ENCODE peak calls at places on chromosomes 6 and 20, in six cellular contexts. B is HT1080, O is Calu3, N is foreskin fibroblast, R is KBM-7, U is mesenteric fat pad. A is an unnamed sample.

GRCh38 chr6:79874531-79875132 is 72.7 kb downstream of the ELOVL4 start:
- DNase-seq in B (no peak), O (no peak), N (no peak), R (no peak), U (no peak), A (peak; percentile 9)

GRCh38 chr6:155317186-155317585 is 2.9 kb upstream of the TFB1M start:
- DNase-seq in B (no peak), O (no peak), N (no peak), R (no peak), U (no peak), A (no peak)

GRCh38 chr20:56625837-56626236 is 3.3 kb upstream of the TFAP2C start:
- DNase-seq in B (no peak), O (no peak), N (no peak), R (no peak), U (no peak), A (no peak)

GRCh38 chr6:169868458-169868857 is 117.0 kb downstream of the ERMARD start:
- DNase-seq in B (no peak), O (no peak), N (no peak), R (no peak), U (peak; percentile 89), A (no peak)

GRCh38 chr6:235763-236360 is 56.4 kb upstream of the DUSP22 start:
- DNase-seq in B (peak; percentile 58), O (no peak), N (no peak), R (peak; percentile 40), U (no peak), A (no peak)

GRCh38 chr20:62219992-62220665 is at the start of gene HRH3:
- DNase-seq in B (no peak), O (peak; percentile 68), N (no peak), R (no peak), U (no peak), A (peak; percentile 27)

GRCh38 chr6:130933712-130934200 is 106.5 kb downstream of the SMLR1 start:
- DNase-seq in B (no peak), O (peak; percentile 18), N (peak; percentile 18), R (no peak), U (no peak), A (no peak)

GRCh38 chr6:135993321-135993720 is 141.8 kb downstream of the PDE7B start:
- DNase-seq in B (no peak), O (no peak), N (no peak), R (no peak), U (no peak), A (no peak)

GRCh38 chr6:15945593-15946159 is 183.2 kb upstream of the MYLIP start:
- DNase-seq in B (peak; percentile 78), O (no peak), N (peak; percentile 52), R (no peak), U (no peak), A (peak; percentile 64)

GRCh38 chr6:18528084-18528743 is 141.1 kb downstream of the RNF144B start:
- DNase-seq in B (peak; percentile 21), O (no peak), N (no peak), R (peak; percentile 12), U (no peak), A (no peak)

GRCh38 chr20:46879386-46879785 is 15.3 kb upstream of the EYA2 start:
- DNase-seq in B (no peak), O (no peak), N (no peak), R (no peak), U (no peak), A (no peak)

GRCh38 chr6:24963887-24964570 is 28.3 kb upstream of the RIPOR2 start:
- DNase-seq in B (no peak), O (no peak), N (no peak), R (no peak), U (no peak), A (no peak)

GRCh38 chr6:111804627-111805235 is 68.5 kb downstream of the FYN start:
- DNase-seq in B (peak; percentile 42), O (no peak), N (peak; percentile 70), R (no peak), U (no peak), A (peak; percentile 51)

GRCh38 chr20:1185781-1186334 is 1.1 kb upstream of the TMEM74B start:
- DNase-seq in B (peak; percentile 26), O (peak; percentile 54), N (peak; percentile 21), R (peak; percentile 64), U (no peak), A (peak; percentile 5)

GRCh38 chr20:60314727-60315126 is 356.5 kb downstream of the CDH26 start:
- DNase-seq in B (no peak), O (no peak), N (no peak), R (no peak), U (no peak), A (no peak)

GRCh38 chr20:22775671-22776139 is 191.3 kb upstream of the FOXA2 start:
- DNase-seq in B (peak; percentile 94), O (no peak), N (peak; percentile 18), R (no peak), U (no peak), A (peak; percentile 99)

GRCh38 chr6:15879372-15880261 is 216.8 kb upstream of the DTNBP1 start:
- DNase-seq in B (peak; percentile 37), O (no peak), N (peak; percentile 90), R (peak; percentile 98), U (no peak), A (no peak)

GRCh38 chr6:9516207-9516606 is 898.7 kb downstream of the TFAP2A start:
- DNase-seq in B (peak; percentile 79), O (peak; percentile 25), N (peak; percentile 82), R (no peak), U (no peak), A (peak; percentile 98)

GRCh38 chr6:85459224-85459901 is 9.5 kb downstream of the NT5E start:
- DNase-seq in B (peak; percentile 88), O (no peak), N (peak; percentile 82), R (no peak), U (no peak), A (no peak)

GRCh38 chr6:73451166-73452106 is 661 bp downstream of the CGAS start:
- DNase-seq in B (peak; percentile 7), O (peak; percentile 56), N (peak; percentile 36), R (peak; percentile 77), U (peak; percentile 90), A (no peak)

GRCh38 chr20:2515203-2515602 is 6.5 kb upstream of the ZNF343 start:
- DNase-seq in B (no peak), O (no peak), N (no peak), R (no peak), U (no peak), A (no peak)

GRCh38 chr6:104953410-104953953 is 3.4 kb upstream of the LIN28B start:
- DNase-seq in B (peak; percentile 70), O (no peak), N (no peak), R (peak; percentile 91), U (no peak), A (no peak)

GRCh38 chr6:154399097-154399496 is 42.5 kb upstream of the IPCEF1 start:
- DNase-seq in B (peak; percentile 76), O (no peak), N (peak; percentile 47), R (no peak), U (no peak), A (no peak)

GRCh38 chr20:38680492-38681118 is 43.7 kb upstream of the SLC32A1 start:
- DNase-seq in B (peak; percentile 39), O (peak; percentile 65), N (peak; percentile 14), R (peak; percentile 55), U (no peak), A (peak; percentile 9)

GRCh38 chr6:155695495-155695894 is 239.9 kb upstream of the NOX3 start:
- DNase-seq in B (no peak), O (no peak), N (no peak), R (no peak), U (no peak), A (no peak)

A was measured in NCI-H226.